ENCODE peak calls at places on chromosomes 4 and X, in six cellular contexts. One of them, this sample, is unnamed.

GRCh38 chr4:176638992-176639391 is 153.7 kb downstream of the VEGFC start:
- ATAC-seq in HCT116: no peak
- ATAC-seq in upper lobe of left lung: no peak
- ATAC-seq in HepG2: no peak
- ATAC-seq in GM12878: no peak
- ATAC-seq in K562: no peak
- ATAC-seq in this sample: no peak

GRCh38 chr4:1728061-1728980 is 7.0 kb downstream of the TACC3 start:
- ATAC-seq in HCT116: peak; percentile 37
- ATAC-seq in upper lobe of left lung: no peak
- ATAC-seq in HepG2: no peak
- ATAC-seq in GM12878: no peak
- ATAC-seq in K562: no peak
- ATAC-seq in this sample: no peak

GRCh38 chr4:172791841-172792240 is 376.8 kb upstream of the GALNT7 start:
- ATAC-seq in HCT116: no peak
- ATAC-seq in upper lobe of left lung: no peak
- ATAC-seq in HepG2: no peak
- ATAC-seq in GM12878: no peak
- ATAC-seq in K562: no peak
- ATAC-seq in this sample: no peak

GRCh38 chr4:2261110-2261852 is 628 bp downstream of the MXD4 start:
- ATAC-seq in HCT116: peak; percentile 40
- ATAC-seq in upper lobe of left lung: no peak
- ATAC-seq in HepG2: no peak
- ATAC-seq in GM12878: peak; percentile 10
- ATAC-seq in K562: peak; percentile 21
- ATAC-seq in this sample: peak; percentile 27

GRCh38 chrX:17621566-17622270 is 115.6 kb upstream of the SCML1 start:
- ATAC-seq in HCT116: no peak
- ATAC-seq in upper lobe of left lung: no peak
- ATAC-seq in HepG2: no peak
- ATAC-seq in GM12878: no peak
- ATAC-seq in K562: no peak
- ATAC-seq in this sample: no peak

GRCh38 chr4:25424539-25425228 is 47.6 kb downstream of the ANAPC4 start:
- ATAC-seq in HCT116: no peak
- ATAC-seq in upper lobe of left lung: no peak
- ATAC-seq in HepG2: peak; percentile 93
- ATAC-seq in GM12878: no peak
- ATAC-seq in K562: no peak
- ATAC-seq in this sample: peak; percentile 59

GRCh38 chrX:136630881-136631280 is 17.1 kb upstream of the CD40LG start:
- ATAC-seq in HCT116: no peak
- ATAC-seq in upper lobe of left lung: no peak
- ATAC-seq in HepG2: no peak
- ATAC-seq in GM12878: no peak
- ATAC-seq in K562: no peak
- ATAC-seq in this sample: no peak

GRCh38 chrX:130857207-130857606 is 45.8 kb downstream of the ENOX2 start:
- ATAC-seq in HCT116: no peak
- ATAC-seq in upper lobe of left lung: no peak
- ATAC-seq in HepG2: no peak
- ATAC-seq in GM12878: peak; percentile 90
- ATAC-seq in K562: no peak
- ATAC-seq in this sample: no peak

GRCh38 chrX:28586291-28586690 is 955 bp upstream of the IL1RAPL1 start:
- ATAC-seq in HCT116: peak; percentile 68
- ATAC-seq in upper lobe of left lung: no peak
- ATAC-seq in HepG2: no peak
- ATAC-seq in GM12878: no peak
- ATAC-seq in K562: no peak
- ATAC-seq in this sample: peak; percentile 46

GRCh38 chrX:39894626-39895025 is 203.1 kb downstream of the BCOR start:
- ATAC-seq in HCT116: no peak
- ATAC-seq in upper lobe of left lung: no peak
- ATAC-seq in HepG2: no peak
- ATAC-seq in GM12878: no peak
- ATAC-seq in K562: no peak
- ATAC-seq in this sample: no peak

GRCh38 chr4:113646456-113646809 is 115.1 kb downstream of the CAMK2D start:
- ATAC-seq in HCT116: peak; percentile 68
- ATAC-seq in upper lobe of left lung: no peak
- ATAC-seq in HepG2: peak; percentile 76
- ATAC-seq in GM12878: peak; percentile 15
- ATAC-seq in K562: no peak
- ATAC-seq in this sample: no peak

GRCh38 chr4:183636488-183636887 is 22.5 kb downstream of the RWDD4 start:
- ATAC-seq in HCT116: no peak
- ATAC-seq in upper lobe of left lung: peak; percentile 26
- ATAC-seq in HepG2: peak; percentile 46
- ATAC-seq in GM12878: no peak
- ATAC-seq in K562: no peak
- ATAC-seq in this sample: no peak

GRCh38 chr4:6777636-6778281 is 4.8 kb upstream of the KIAA0232 start:
- ATAC-seq in HCT116: no peak
- ATAC-seq in upper lobe of left lung: no peak
- ATAC-seq in HepG2: peak; percentile 27
- ATAC-seq in GM12878: peak; percentile 39
- ATAC-seq in K562: no peak
- ATAC-seq in this sample: no peak

GRCh38 chr4:169274033-169274432 is 3.3 kb upstream of the SH3RF1 start:
- ATAC-seq in HCT116: no peak
- ATAC-seq in upper lobe of left lung: no peak
- ATAC-seq in HepG2: no peak
- ATAC-seq in GM12878: no peak
- ATAC-seq in K562: no peak
- ATAC-seq in this sample: no peak

GRCh38 chr4:155774033-155774432 is 15.2 kb downstream of the GUCY1B1 start:
- ATAC-seq in HCT116: no peak
- ATAC-seq in upper lobe of left lung: no peak
- ATAC-seq in HepG2: no peak
- ATAC-seq in GM12878: no peak
- ATAC-seq in K562: no peak
- ATAC-seq in this sample: no peak

GRCh38 chrX:12973561-12974216 is 1.2 kb upstream of the TMSB4X start:
- ATAC-seq in HCT116: no peak
- ATAC-seq in upper lobe of left lung: no peak
- ATAC-seq in HepG2: no peak
- ATAC-seq in GM12878: peak; percentile 3
- ATAC-seq in K562: no peak
- ATAC-seq in this sample: no peak

GRCh38 chrX:12972239-12972638 is 2.7 kb upstream of the TMSB4X start:
- ATAC-seq in HCT116: no peak
- ATAC-seq in upper lobe of left lung: no peak
- ATAC-seq in HepG2: no peak
- ATAC-seq in GM12878: no peak
- ATAC-seq in K562: no peak
- ATAC-seq in this sample: no peak

GRCh38 chrX:12972867-12973560 is 1.9 kb upstream of the TMSB4X start:
- ATAC-seq in HCT116: no peak
- ATAC-seq in upper lobe of left lung: no peak
- ATAC-seq in HepG2: no peak
- ATAC-seq in GM12878: no peak
- ATAC-seq in K562: no peak
- ATAC-seq in this sample: no peak

GRCh38 chrX:12970691-12971202 is 4.2 kb upstream of the TMSB4X start:
- ATAC-seq in HCT116: no peak
- ATAC-seq in upper lobe of left lung: no peak
- ATAC-seq in HepG2: peak; percentile 78
- ATAC-seq in GM12878: peak; percentile 9
- ATAC-seq in K562: peak; percentile 34
- ATAC-seq in this sample: no peak

DNA sequence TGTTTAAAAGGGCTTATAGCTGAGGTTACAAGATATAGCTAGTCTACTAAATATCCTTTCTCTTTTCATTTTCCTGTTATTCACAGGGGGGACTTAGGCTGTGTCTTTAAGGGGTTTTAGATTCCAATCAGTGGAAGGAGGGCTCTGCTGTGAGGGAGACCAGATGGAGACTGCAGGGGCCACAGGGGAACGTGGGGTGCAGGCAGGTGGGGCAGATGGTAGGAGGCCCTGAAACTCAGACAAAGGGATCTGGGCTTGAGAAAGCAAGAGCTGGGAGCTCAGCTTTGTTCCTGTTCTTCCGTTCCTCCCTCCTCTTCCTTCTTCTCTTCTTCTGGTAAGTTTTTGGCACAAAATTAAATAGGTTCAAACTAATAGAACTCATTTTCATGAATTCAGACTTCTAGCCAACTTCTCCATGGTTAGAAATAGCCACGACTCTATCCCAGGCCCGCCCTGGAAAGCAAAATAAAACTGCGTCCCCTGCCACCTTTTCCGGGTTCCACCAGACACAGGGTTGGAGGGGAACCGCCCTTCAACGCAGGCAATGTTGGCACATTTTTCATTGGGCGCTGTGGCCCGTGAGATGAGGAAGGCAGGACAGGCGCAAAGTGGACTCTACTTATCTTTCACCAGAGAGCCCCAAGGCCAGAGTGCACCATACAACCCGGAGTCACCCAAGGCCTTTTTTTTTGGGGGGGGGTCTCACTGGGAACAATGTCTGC is 3.5 kb upstream of the TMSB4X start:
- ATAC-seq in HCT116: no peak
- ATAC-seq in upper lobe of left lung: no peak
- ATAC-seq in HepG2: no peak
- ATAC-seq in GM12878: peak; percentile 39
- ATAC-seq in K562: no peak
- ATAC-seq in this sample: no peak
- TF ChIP-seq POLR2AphosphoS5 in HCT116: no peak
- TF ChIP-seq POLR2AphosphoS5 in upper lobe of left lung: no peak
- TF ChIP-seq POLR2AphosphoS5 in HepG2: no peak
- TF ChIP-seq POLR2AphosphoS5 in GM12878: no peak
- TF ChIP-seq POLR2AphosphoS5 in K562: no peak
- TF ChIP-seq POLR2AphosphoS5 in this sample: no peak

GRCh38 chr4:185113340-185113739 is 29.7 kb upstream of the SLC25A4 start:
- ATAC-seq in HCT116: no peak
- ATAC-seq in upper lobe of left lung: no peak
- ATAC-seq in HepG2: no peak
- ATAC-seq in GM12878: no peak
- ATAC-seq in K562: no peak
- ATAC-seq in this sample: no peak

GRCh38 chr4:185117300-185117934 is 25.6 kb upstream of the SLC25A4 start:
- ATAC-seq in HCT116: no peak
- ATAC-seq in upper lobe of left lung: no peak
- ATAC-seq in HepG2: no peak
- ATAC-seq in GM12878: no peak
- ATAC-seq in K562: peak; percentile 80
- ATAC-seq in this sample: no peak

GRCh38 chr4:185119927-185120630 is 23.0 kb upstream of the SLC25A4 start:
- ATAC-seq in HCT116: no peak
- ATAC-seq in upper lobe of left lung: no peak
- ATAC-seq in HepG2: no peak
- ATAC-seq in GM12878: peak; percentile 41
- ATAC-seq in K562: peak; percentile 51
- ATAC-seq in this sample: no peak

GRCh38 chr4:185112104-185112503 is 31.0 kb upstream of the SLC25A4 start:
- ATAC-seq in HCT116: peak; percentile 89
- ATAC-seq in upper lobe of left lung: peak; percentile 90
- ATAC-seq in HepG2: peak; percentile 25
- ATAC-seq in GM12878: peak; percentile 32
- ATAC-seq in K562: peak; percentile 60
- ATAC-seq in this sample: peak; percentile 98

GRCh38 chr4:185115827-185116232 is 27.2 kb upstream of the SLC25A4 start:
- ATAC-seq in HCT116: no peak
- ATAC-seq in upper lobe of left lung: peak; percentile 75
- ATAC-seq in HepG2: peak; percentile 99
- ATAC-seq in GM12878: no peak
- ATAC-seq in K562: peak; percentile 95
- ATAC-seq in this sample: peak; percentile 46
- TF ChIP-seq POLR2A in HCT116: no peak
- TF ChIP-seq POLR2A in upper lobe of left lung: no peak
- TF ChIP-seq POLR2A in HepG2: no peak
- TF ChIP-seq POLR2A in GM12878: no peak
- TF ChIP-seq POLR2A in K562: peak; percentile 74
- TF ChIP-seq POLR2A in this sample: no peak

GRCh38 chr4:145536044-145536443 is 54.4 kb downstream of the SMAD1 start:
- ATAC-seq in HCT116: no peak
- ATAC-seq in upper lobe of left lung: no peak
- ATAC-seq in HepG2: no peak
- ATAC-seq in GM12878: no peak
- ATAC-seq in K562: no peak
- ATAC-seq in this sample: no peak

GRCh38 chr4:145539677-145540076 is 58.0 kb downstream of the SMAD1 start:
- ATAC-seq in HCT116: no peak
- ATAC-seq in upper lobe of left lung: no peak
- ATAC-seq in HepG2: no peak
- ATAC-seq in GM12878: no peak
- ATAC-seq in K562: no peak
- ATAC-seq in this sample: no peak

GRCh38 chr4:145538636-145539035 is 57.0 kb downstream of the SMAD1 start:
- ATAC-seq in HCT116: no peak
- ATAC-seq in upper lobe of left lung: no peak
- ATAC-seq in HepG2: no peak
- ATAC-seq in GM12878: no peak
- ATAC-seq in K562: no peak
- ATAC-seq in this sample: no peak

GRCh38 chr4:145541266-145541770 is 59.7 kb downstream of the SMAD1 start:
- ATAC-seq in HCT116: no peak
- ATAC-seq in upper lobe of left lung: no peak
- ATAC-seq in HepG2: no peak
- ATAC-seq in GM12878: no peak
- ATAC-seq in K562: no peak
- ATAC-seq in this sample: no peak

DNA sequence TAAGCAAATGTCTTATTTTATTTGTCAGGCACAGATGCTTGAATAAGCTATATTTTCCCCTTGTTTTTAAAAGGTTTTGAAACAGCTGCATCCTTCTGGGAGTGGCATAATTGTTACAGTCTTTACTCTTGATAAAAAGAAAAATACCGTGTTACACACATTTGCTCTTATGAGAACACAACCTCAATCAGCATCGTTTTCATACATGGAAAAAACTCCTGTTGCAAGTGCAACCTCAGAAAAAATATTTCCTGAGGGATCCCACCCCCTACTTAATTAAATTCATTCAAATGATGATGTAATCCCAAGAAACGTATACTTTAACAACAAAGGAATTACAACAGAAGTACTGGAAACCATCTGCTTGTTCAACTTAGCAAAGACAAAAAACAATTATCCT is 58.6 kb downstream of the SMAD1 start:
- ATAC-seq in HCT116: no peak
- ATAC-seq in upper lobe of left lung: no peak
- ATAC-seq in HepG2: no peak
- ATAC-seq in GM12878: no peak
- ATAC-seq in K562: no peak
- ATAC-seq in this sample: no peak
- H3K4me1 ChIP-seq in HCT116: peaks cover 5% of the 10 kb centered on the region
- H3K4me1 ChIP-seq in upper lobe of left lung: peaks cover under 1% of the 10 kb centered on the region
- H3K4me1 ChIP-seq in HepG2: no peaks in the 10 kb centered on the region
- H3K4me1 ChIP-seq in GM12878: no peaks in the 10 kb centered on the region
- H3K4me1 ChIP-seq in K562: no peaks in the 10 kb centered on the region
- H3K4me1 ChIP-seq in this sample: no peaks in the 10 kb centered on the region

DNA sequence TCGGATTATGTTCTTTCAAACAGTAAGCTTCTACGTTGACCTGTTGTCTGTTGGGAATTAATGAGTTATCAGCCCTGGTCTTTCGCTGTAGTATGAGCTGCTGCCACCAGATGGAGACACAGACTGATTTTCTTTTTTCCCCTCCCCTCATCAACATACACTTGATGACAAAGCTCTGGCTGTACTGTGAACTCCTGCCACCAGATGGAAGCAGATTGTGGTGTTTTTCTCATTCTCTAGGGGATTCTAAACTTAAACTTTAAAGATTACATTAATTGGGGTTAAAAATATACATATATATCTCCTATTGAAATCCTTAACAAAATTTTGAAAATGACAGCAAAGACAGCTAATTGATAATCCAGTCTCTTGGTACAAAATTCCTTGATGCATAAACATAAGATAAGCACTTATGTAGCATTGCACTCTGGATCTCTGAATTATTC is 44.8 kb downstream of the SMS start:
- ATAC-seq in HCT116: peak; percentile 92
- ATAC-seq in upper lobe of left lung: peak; percentile 93
- ATAC-seq in HepG2: peak; percentile 91
- ATAC-seq in GM12878: peak; percentile 74
- ATAC-seq in K562: peak; percentile 98
- ATAC-seq in this sample: peak; percentile 89
- TF ChIP-seq POLR2AphosphoS5 in HCT116: no peak
- TF ChIP-seq POLR2AphosphoS5 in upper lobe of left lung: no peak
- TF ChIP-seq POLR2AphosphoS5 in HepG2: no peak
- TF ChIP-seq POLR2AphosphoS5 in GM12878: no peak
- TF ChIP-seq POLR2AphosphoS5 in K562: no peak
- TF ChIP-seq POLR2AphosphoS5 in this sample: no peak

This sample was measured in gastroesophageal sphincter.